ENCODE peak calls at places on chromosomes 5 and 9, in seven cellular contexts. One of them, this sample, is unnamed.

GRCh38 chr9:115146581-115147021 is 28.6 kb upstream of the TNC start:
- DNase-seq in transverse colon: no peak
- DNase-seq in AG08396: peak
- DNase-seq in psoas muscle: no peak
- DNase-seq in DND-41: no peak
- DNase-seq in GM03348: peak
- DNase-seq in fibroblast of mammary gland: peak
- DNase-seq in this sample: peak

GRCh38 chr9:12876872-12877271 is 102.1 kb downstream of the LURAP1L start:
- DNase-seq in transverse colon: no peak
- DNase-seq in AG08396: no peak
- DNase-seq in psoas muscle: no peak
- DNase-seq in DND-41: no peak
- DNase-seq in GM03348: no peak
- DNase-seq in fibroblast of mammary gland: no peak
- DNase-seq in this sample: no peak

GRCh38 chr5:8184455-8185063 is 315.6 kb downstream of the MTRR start:
- DNase-seq in transverse colon: peak
- DNase-seq in AG08396: peak
- DNase-seq in psoas muscle: no peak
- DNase-seq in DND-41: peak
- DNase-seq in GM03348: peak
- DNase-seq in fibroblast of mammary gland: peak
- DNase-seq in this sample: no peak

GRCh38 chr9:32380944-32381343 is 3.5 kb upstream of the ACO1 start:
- DNase-seq in transverse colon: no peak
- DNase-seq in AG08396: no peak
- DNase-seq in psoas muscle: no peak
- DNase-seq in DND-41: no peak
- DNase-seq in GM03348: no peak
- DNase-seq in fibroblast of mammary gland: no peak
- DNase-seq in this sample: no peak

GRCh38 chr9:68492801-68493200 is 47.9 kb downstream of the TMEM252 start:
- DNase-seq in transverse colon: no peak
- DNase-seq in AG08396: no peak
- DNase-seq in psoas muscle: no peak
- DNase-seq in DND-41: no peak
- DNase-seq in GM03348: no peak
- DNase-seq in fibroblast of mammary gland: no peak
- DNase-seq in this sample: no peak

GRCh38 chr5:72407541-72407940 is 87.4 kb downstream of the PTCD2 start:
- DNase-seq in transverse colon: no peak
- DNase-seq in AG08396: no peak
- DNase-seq in psoas muscle: no peak
- DNase-seq in DND-41: no peak
- DNase-seq in GM03348: no peak
- DNase-seq in fibroblast of mammary gland: peak
- DNase-seq in this sample: no peak

GRCh38 chr5:31934156-31934555 is 240.0 kb downstream of the GOLPH3 start:
- DNase-seq in transverse colon: no peak
- DNase-seq in AG08396: no peak
- DNase-seq in psoas muscle: no peak
- DNase-seq in DND-41: no peak
- DNase-seq in GM03348: no peak
- DNase-seq in fibroblast of mammary gland: no peak
- DNase-seq in this sample: peak

GRCh38 chr9:134376386-134377142 is 50.3 kb downstream of the RXRA start:
- DNase-seq in transverse colon: no peak
- DNase-seq in AG08396: no peak
- DNase-seq in psoas muscle: peak
- DNase-seq in DND-41: no peak
- DNase-seq in GM03348: no peak
- DNase-seq in fibroblast of mammary gland: no peak
- DNase-seq in this sample: no peak

GRCh38 chr5:72860499-72860898 is 44.0 kb downstream of the TNPO1 start:
- DNase-seq in transverse colon: no peak
- DNase-seq in AG08396: peak
- DNase-seq in psoas muscle: peak
- DNase-seq in DND-41: no peak
- DNase-seq in GM03348: peak
- DNase-seq in fibroblast of mammary gland: peak
- DNase-seq in this sample: no peak

GRCh38 chr9:134728801-134729495 is 87.3 kb downstream of the COL5A1 start:
- DNase-seq in transverse colon: no peak
- DNase-seq in AG08396: no peak
- DNase-seq in psoas muscle: no peak
- DNase-seq in DND-41: no peak
- DNase-seq in GM03348: no peak
- DNase-seq in fibroblast of mammary gland: no peak
- DNase-seq in this sample: no peak

GRCh38 chr5:9562101-9562500 is 16.2 kb upstream of the SEMA5A start:
- DNase-seq in transverse colon: no peak
- DNase-seq in AG08396: no peak
- DNase-seq in psoas muscle: no peak
- DNase-seq in DND-41: no peak
- DNase-seq in GM03348: no peak
- DNase-seq in fibroblast of mammary gland: peak
- DNase-seq in this sample: peak

GRCh38 chr5:60568646-60569045 is 131.3 kb downstream of the DEPDC1B start:
- DNase-seq in transverse colon: no peak
- DNase-seq in AG08396: no peak
- DNase-seq in psoas muscle: no peak
- DNase-seq in DND-41: peak
- DNase-seq in GM03348: no peak
- DNase-seq in fibroblast of mammary gland: no peak
- DNase-seq in this sample: no peak

GRCh38 chr5:12934722-12935121 is 1009.8 kb downstream of the DNAH5 start:
- DNase-seq in transverse colon: no peak
- DNase-seq in AG08396: no peak
- DNase-seq in psoas muscle: no peak
- DNase-seq in DND-41: no peak
- DNase-seq in GM03348: no peak
- DNase-seq in fibroblast of mammary gland: no peak
- DNase-seq in this sample: no peak

GRCh38 chr5:109479260-109479860 is 69.6 kb upstream of the PJA2 start:
- DNase-seq in transverse colon: no peak
- DNase-seq in AG08396: no peak
- DNase-seq in psoas muscle: no peak
- DNase-seq in DND-41: no peak
- DNase-seq in GM03348: peak
- DNase-seq in fibroblast of mammary gland: peak
- DNase-seq in this sample: no peak

GRCh38 chr9:34337404-34337803 is 8.0 kb downstream of the NUDT2 start:
- DNase-seq in transverse colon: no peak
- DNase-seq in AG08396: no peak
- DNase-seq in psoas muscle: no peak
- DNase-seq in DND-41: no peak
- DNase-seq in GM03348: no peak
- DNase-seq in fibroblast of mammary gland: no peak
- DNase-seq in this sample: no peak

GRCh38 chr5:1268666-1269065 is 26.2 kb downstream of the TERT start:
- DNase-seq in transverse colon: no peak
- DNase-seq in AG08396: no peak
- DNase-seq in psoas muscle: no peak
- DNase-seq in DND-41: peak
- DNase-seq in GM03348: no peak
- DNase-seq in fibroblast of mammary gland: no peak
- DNase-seq in this sample: no peak

GRCh38 chr9:33107762-33108161 is 31.3 kb upstream of the SMU1 start:
- DNase-seq in transverse colon: no peak
- DNase-seq in AG08396: no peak
- DNase-seq in psoas muscle: no peak
- DNase-seq in DND-41: no peak
- DNase-seq in GM03348: no peak
- DNase-seq in fibroblast of mammary gland: no peak
- DNase-seq in this sample: no peak

GRCh38 chr5:1795931-1796330 is 3.7 kb downstream of the MRPL36 start:
- DNase-seq in transverse colon: no peak
- DNase-seq in AG08396: no peak
- DNase-seq in psoas muscle: no peak
- DNase-seq in DND-41: no peak
- DNase-seq in GM03348: no peak
- DNase-seq in fibroblast of mammary gland: no peak
- DNase-seq in this sample: no peak

GRCh38 chr9:34097865-34098264 is 28.6 kb downstream of the DCAF12 start:
- DNase-seq in transverse colon: no peak
- DNase-seq in AG08396: no peak
- DNase-seq in psoas muscle: no peak
- DNase-seq in DND-41: no peak
- DNase-seq in GM03348: no peak
- DNase-seq in fibroblast of mammary gland: no peak
- DNase-seq in this sample: no peak

GRCh38 chr5:155870636-155871035 is 456.3 kb upstream of the SGCD start:
- DNase-seq in transverse colon: no peak
- DNase-seq in AG08396: no peak
- DNase-seq in psoas muscle: no peak
- DNase-seq in DND-41: no peak
- DNase-seq in GM03348: no peak
- DNase-seq in fibroblast of mammary gland: no peak
- DNase-seq in this sample: no peak

GRCh38 chr9:137349471-137350033 is 47.5 kb upstream of the NRARP start:
- DNase-seq in transverse colon: no peak
- DNase-seq in AG08396: no peak
- DNase-seq in psoas muscle: no peak
- DNase-seq in DND-41: no peak
- DNase-seq in GM03348: no peak
- DNase-seq in fibroblast of mammary gland: no peak
- DNase-seq in this sample: no peak

GRCh38 chr5:172853355-172853975 is 19.4 kb downstream of the ERGIC1 start:
- DNase-seq in transverse colon: no peak
- DNase-seq in AG08396: no peak
- DNase-seq in psoas muscle: no peak
- DNase-seq in DND-41: peak
- DNase-seq in GM03348: peak
- DNase-seq in fibroblast of mammary gland: peak
- DNase-seq in this sample: no peak

GRCh38 chr9:98171176-98171925 is 21.1 kb downstream of the CORO2A start:
- DNase-seq in transverse colon: no peak
- DNase-seq in AG08396: no peak
- DNase-seq in psoas muscle: no peak
- DNase-seq in DND-41: no peak
- DNase-seq in GM03348: no peak
- DNase-seq in fibroblast of mammary gland: no peak
- DNase-seq in this sample: no peak

GRCh38 chr5:134592141-134592746 is 40.4 kb downstream of the SAR1B start:
- DNase-seq in transverse colon: no peak
- DNase-seq in AG08396: no peak
- DNase-seq in psoas muscle: no peak
- DNase-seq in DND-41: no peak
- DNase-seq in GM03348: no peak
- DNase-seq in fibroblast of mammary gland: no peak
- DNase-seq in this sample: no peak

GRCh38 chr5:460413-460700 is 17.4 kb downstream of the EXOC3 start:
- DNase-seq in transverse colon: peak
- DNase-seq in AG08396: no peak
- DNase-seq in psoas muscle: peak
- DNase-seq in DND-41: no peak
- DNase-seq in GM03348: no peak
- DNase-seq in fibroblast of mammary gland: no peak
- DNase-seq in this sample: no peak

GRCh38 chr9:110351009-110351467 is 13.4 kb upstream of the TXNDC8 start:
- DNase-seq in transverse colon: no peak
- DNase-seq in AG08396: peak
- DNase-seq in psoas muscle: no peak
- DNase-seq in DND-41: no peak
- DNase-seq in GM03348: peak
- DNase-seq in fibroblast of mammary gland: peak
- DNase-seq in this sample: peak

GRCh38 chr5:54049963-54050362 is 260.4 kb downstream of the ARL15 start:
- DNase-seq in transverse colon: no peak
- DNase-seq in AG08396: peak
- DNase-seq in psoas muscle: no peak
- DNase-seq in DND-41: no peak
- DNase-seq in GM03348: peak
- DNase-seq in fibroblast of mammary gland: peak
- DNase-seq in this sample: no peak

GRCh38 chr9:79046401-79046800 is 525.4 kb upstream of the TLE4 start:
- DNase-seq in transverse colon: no peak
- DNase-seq in AG08396: no peak
- DNase-seq in psoas muscle: no peak
- DNase-seq in DND-41: no peak
- DNase-seq in GM03348: no peak
- DNase-seq in fibroblast of mammary gland: no peak
- DNase-seq in this sample: no peak

GRCh38 chr5:1884638-1885475 is 2.1 kb upstream of the IRX4 start:
- DNase-seq in transverse colon: no peak
- DNase-seq in AG08396: no peak
- DNase-seq in psoas muscle: peak
- DNase-seq in DND-41: no peak
- DNase-seq in GM03348: no peak
- DNase-seq in fibroblast of mammary gland: no peak
- DNase-seq in this sample: no peak

GRCh38 chr5:73254634-73255033 is 81.6 kb downstream of the TMEM174 start:
- DNase-seq in transverse colon: no peak
- DNase-seq in AG08396: no peak
- DNase-seq in psoas muscle: no peak
- DNase-seq in DND-41: no peak
- DNase-seq in GM03348: no peak
- DNase-seq in fibroblast of mammary gland: no peak
- DNase-seq in this sample: no peak

GRCh38 chr5:59583810-59584562 is 309.5 kb downstream of the PDE4D start:
- DNase-seq in transverse colon: peak
- DNase-seq in AG08396: no peak
- DNase-seq in psoas muscle: no peak
- DNase-seq in DND-41: no peak
- DNase-seq in GM03348: no peak
- DNase-seq in fibroblast of mammary gland: no peak
- DNase-seq in this sample: no peak

GRCh38 chr5:149913449-149914419 is 30.9 kb downstream of the PDE6A start:
- DNase-seq in transverse colon: no peak
- DNase-seq in AG08396: no peak
- DNase-seq in psoas muscle: no peak
- DNase-seq in DND-41: no peak
- DNase-seq in GM03348: no peak
- DNase-seq in fibroblast of mammary gland: no peak
- DNase-seq in this sample: no peak

GRCh38 chr9:131739192-131739961 is 499 bp downstream of the RAPGEF1 start:
- DNase-seq in transverse colon: peak
- DNase-seq in AG08396: peak
- DNase-seq in psoas muscle: peak
- DNase-seq in DND-41: peak
- DNase-seq in GM03348: peak
- DNase-seq in fibroblast of mammary gland: no peak
- DNase-seq in this sample: no peak

GRCh38 chr9:93013856-93014582 is 44.5 kb upstream of the SUSD3 start:
- DNase-seq in transverse colon: no peak
- DNase-seq in AG08396: no peak
- DNase-seq in psoas muscle: peak
- DNase-seq in DND-41: no peak
- DNase-seq in GM03348: no peak
- DNase-seq in fibroblast of mammary gland: no peak
- DNase-seq in this sample: no peak

GRCh38 chr9:121568101-121568460 is 68.4 kb upstream of the GGTA1 start:
- DNase-seq in transverse colon: no peak
- DNase-seq in AG08396: no peak
- DNase-seq in psoas muscle: no peak
- DNase-seq in DND-41: no peak
- DNase-seq in GM03348: no peak
- DNase-seq in fibroblast of mammary gland: no peak
- DNase-seq in this sample: no peak

GRCh38 chr9:72551306-72551705 is 29.9 kb downstream of the TMC1 start:
- DNase-seq in transverse colon: no peak
- DNase-seq in AG08396: no peak
- DNase-seq in psoas muscle: no peak
- DNase-seq in DND-41: no peak
- DNase-seq in GM03348: no peak
- DNase-seq in fibroblast of mammary gland: no peak
- DNase-seq in this sample: no peak

GRCh38 chr5:172005708-172006377 is 595 bp downstream of the FBXW11 start:
- DNase-seq in transverse colon: peak
- DNase-seq in AG08396: peak
- DNase-seq in psoas muscle: peak
- DNase-seq in DND-41: peak
- DNase-seq in GM03348: peak
- DNase-seq in fibroblast of mammary gland: no peak
- DNase-seq in this sample: peak

GRCh38 chr9:131954299-131954698 is 125.4 kb downstream of the MED27 start:
- DNase-seq in transverse colon: no peak
- DNase-seq in AG08396: no peak
- DNase-seq in psoas muscle: no peak
- DNase-seq in DND-41: no peak
- DNase-seq in GM03348: no peak
- DNase-seq in fibroblast of mammary gland: no peak
- DNase-seq in this sample: no peak